ENCODE peak calls at places on chromosome 1, in ten cellular contexts. O, H, I, A, Z, F, B, G, N and D are unnamed samples.

GRCh38 chr1:183021405-183022201 is 1.6 kb upstream of the LAMC1 start:
- DNase-seq in N (peak; percentile 15), I (no peak), B (no peak), H (no peak), O (no peak), Z (no peak), A (no peak), G (no peak), F (no peak), D (no peak)

GRCh38 chr1:177620636-177621190 is 349.1 kb downstream of the SEC16B start:
- DNase-seq in N (peak; percentile 40), F (no peak), A (no peak), O (no peak), H (no peak), Z (no peak), B (no peak), I (no peak), G (no peak), D (no peak)

GRCh38 chr1:34286547-34286946 is 109.8 kb downstream of the C1orf94 start:
- DNase-seq in O (no peak), H (no peak), G (no peak), B (no peak), N (no peak), F (no peak), Z (no peak), I (no peak), A (peak; percentile 82), D (no peak)

GRCh38 chr1:209565759-209566678 is 17.5 kb upstream of the CAMK1G start:
- DNase-seq in I (peak; percentile 83), B (peak; percentile 75), Z (peak; percentile 76), O (peak; percentile 72), F (no peak), A (peak; percentile 94), H (peak; percentile 89), G (no peak), N (peak; percentile 69), D (peak; percentile 80)

GRCh38 chr1:86380257-86380861 is 15.8 kb downstream of the ODF2L start:
- DNase-seq in F (peak; percentile 45), A (no peak), I (no peak), B (no peak), G (no peak), N (peak; percentile 41), O (peak; percentile 44), H (no peak), Z (no peak), D (no peak)

GRCh38 chr1:65075123-65075976 is 72.7 kb upstream of the AK4 start:
- DNase-seq in O (peak; percentile 32), N (peak; percentile 62), B (no peak), A (no peak), G (no peak), F (no peak), H (peak; percentile 59), Z (no peak), I (peak; percentile 75), D (peak; percentile 63)

GRCh38 chr1:177392336-177392735 is 221.6 kb downstream of the BRINP2 start:
- DNase-seq in O (no peak), I (no peak), A (no peak), G (no peak), H (no peak), B (no peak), Z (no peak), N (no peak), F (no peak), D (no peak)

GRCh38 chr1:41245659-41246058 is 3.6 kb upstream of the SCMH1 start:
- DNase-seq in I (no peak), H (no peak), Z (no peak), A (no peak), O (no peak), G (no peak), F (no peak), B (no peak), N (no peak), D (no peak)

GRCh38 chr1:221217029-221217428 is 337.8 kb downstream of the HLX start:
- DNase-seq in A (no peak), B (no peak), H (no peak), G (no peak), F (no peak), N (no peak), I (no peak), Z (no peak), O (no peak), D (no peak)

GRCh38 chr1:223358826-223359225 is 5.2 kb downstream of the SUSD4 start:
- DNase-seq in B (no peak), H (no peak), N (no peak), Z (no peak), I (no peak), A (no peak), F (no peak), G (no peak), O (no peak), D (no peak)

GRCh38 chr1:21511579-21512522 is 2.6 kb downstream of the ALPL start:
- DNase-seq in H (peak; percentile 44), N (no peak), B (no peak), O (no peak), I (peak; percentile 72), A (no peak), F (no peak), G (no peak), Z (no peak), D (peak; percentile 35)
- TF ChIP-seq EP300 in H (no peak), N (no peak), B (no peak), O (no peak), I (no peak), A (no peak), F (no peak), G (peak; percentile 80), Z (no peak), D (no peak)

DNA sequence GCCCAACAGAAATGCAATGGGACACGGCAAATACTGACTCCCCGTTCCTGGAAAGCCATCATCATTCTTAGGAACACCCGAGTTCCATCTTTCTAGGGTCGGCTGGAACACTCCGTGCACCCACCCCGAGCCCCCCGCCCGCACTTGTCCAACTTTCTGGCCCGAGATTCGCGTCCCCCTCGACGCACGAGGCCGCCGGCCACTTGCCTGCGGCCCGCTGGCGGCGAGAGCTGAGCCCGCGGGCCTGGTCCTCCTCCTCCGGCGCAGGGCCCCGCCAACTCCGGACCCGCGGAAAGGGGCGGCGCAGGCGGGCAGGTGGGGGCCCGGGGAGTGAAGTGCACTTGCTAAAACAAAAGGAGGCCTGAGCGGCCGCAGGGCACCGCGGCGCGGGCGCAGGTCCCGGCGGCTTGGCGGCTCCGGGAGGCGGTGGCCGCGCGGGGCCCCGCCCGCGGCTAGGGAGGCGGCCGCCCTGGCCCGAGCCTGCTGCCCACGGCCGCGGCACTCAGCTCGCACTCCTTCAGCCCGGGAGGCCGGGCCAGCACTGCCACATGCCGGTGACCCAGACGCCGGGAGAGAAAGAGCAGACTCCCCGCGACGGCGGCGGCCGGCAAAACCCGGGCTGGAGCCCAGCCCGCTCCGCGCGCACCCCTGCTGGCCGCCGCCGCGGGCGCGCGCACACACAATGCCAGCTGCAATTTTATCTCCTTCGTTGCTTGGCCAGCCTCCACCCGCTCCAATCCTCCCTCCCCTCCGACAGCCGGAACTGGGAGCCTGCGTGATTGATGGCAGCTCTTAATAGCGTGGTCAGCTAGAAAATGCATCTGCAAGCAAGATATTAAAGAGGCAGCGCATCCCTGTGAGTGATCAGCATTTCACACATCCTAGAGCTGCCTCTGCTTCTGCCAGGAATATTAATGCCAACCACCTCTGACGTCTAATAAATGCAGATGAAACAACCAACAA is 114.3 kb downstream of the RERE start:
- DNase-seq in H (peak; percentile 94), G (peak; percentile 97), I (peak; percentile 95), A (peak; percentile 95), O (peak; percentile 93), Z (peak; percentile 88), N (peak; percentile 96), F (no peak), B (peak; percentile 69), D (peak; percentile 93)
- H3K4me1 ChIP-seq in H (peaks cover 30% of the 10 kb centered on the region), G (peaks cover 26% of the 10 kb centered on the region), I (no peaks in the 10 kb centered on the region), A (peaks cover 71% of the 10 kb centered on the region), O (peaks cover 33% of the 10 kb centered on the region), Z (peaks cover 45% of the 10 kb centered on the region), N (peaks cover 48% of the 10 kb centered on the region), F (no peaks in the 10 kb centered on the region), B (peaks cover 2% of the 10 kb centered on the region), D (peaks cover 12% of the 10 kb centered on the region)

GRCh38 chr1:230970432-230970831 is 8.2 kb downstream of the TTC13 start:
- DNase-seq in I (no peak), A (no peak), F (no peak), N (no peak), G (no peak), H (no peak), O (no peak), B (no peak), Z (no peak), D (no peak)
- TF ChIP-seq POLR2AphosphoS5 in I (no peak), A (no peak), F (no peak), N (no peak), G (no peak), H (no peak), O (no peak), B (no peak), Z (no peak), D (no peak)

GRCh38 chr1:17218939-17219338 is 14.0 kb downstream of the PADI1 start:
- DNase-seq in A (no peak), F (no peak), G (no peak), O (no peak), N (no peak), B (no peak), H (no peak), Z (no peak), I (no peak), D (no peak)
- TF ChIP-seq EP300 in A (no peak), F (no peak), G (no peak), O (no peak), N (no peak), B (no peak), H (no peak), Z (no peak), I (no peak), D (no peak)

GRCh38 chr1:8858888-8859706 is 19.4 kb downstream of the ENO1 start:
- DNase-seq in G (no peak), F (no peak), N (peak; percentile 53), Z (no peak), O (peak; percentile 51), A (no peak), I (no peak), B (no peak), H (peak; percentile 43), D (no peak)
- H3K4me1 ChIP-seq in G (peaks cover 22% of the 10 kb centered on the region), F (no peaks in the 10 kb centered on the region), N (no peaks in the 10 kb centered on the region), Z (peaks cover 8% of the 10 kb centered on the region), O (peaks cover 13% of the 10 kb centered on the region), A (peaks cover 22% of the 10 kb centered on the region), I (no peaks in the 10 kb centered on the region), B (peaks cover 2% of the 10 kb centered on the region), H (peaks cover 6% of the 10 kb centered on the region), D (no peaks in the 10 kb centered on the region)

GRCh38 chr1:13702425-13703127 is 2.6 kb downstream of the PRDM2 start:
- DNase-seq in G (no peak), N (no peak), Z (no peak), B (no peak), F (peak; percentile 89), A (no peak), H (no peak), O (no peak), I (no peak), D (peak; percentile 42)
- TF ChIP-seq POLR2AphosphoS5 in G (no peak), N (no peak), Z (no peak), B (no peak), F (peak; percentile 77), A (no peak), H (no peak), O (no peak), I (no peak), D (no peak)

DNA sequence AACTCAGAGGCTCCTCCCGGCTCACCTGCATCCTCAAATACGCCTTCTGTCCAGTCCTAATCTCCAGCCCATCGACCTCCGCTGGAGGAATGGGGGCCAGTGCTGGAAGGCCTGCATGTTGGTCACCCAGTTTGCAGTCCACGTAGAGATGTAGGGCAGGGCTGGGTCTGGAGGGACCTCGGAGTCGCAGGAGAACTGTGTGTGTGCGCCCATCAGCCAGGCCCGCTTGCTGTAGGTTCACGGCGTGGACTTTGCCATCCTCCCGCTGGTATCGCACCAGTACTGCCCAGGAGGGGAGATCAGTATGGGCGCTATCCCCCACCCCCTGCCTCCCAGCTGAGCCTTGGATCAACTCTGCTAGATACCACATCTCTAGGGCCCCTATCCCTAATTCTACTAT is 2.7 kb downstream of the THBS3 start:
- DNase-seq in Z (no peak), H (no peak), O (no peak), A (no peak), G (no peak), F (no peak), N (no peak), B (no peak), I (no peak), D (no peak)
- TF ChIP-seq EP300 in Z (no peak), H (no peak), O (no peak), A (no peak), G (no peak), F (no peak), N (no peak), B (no peak), I (no peak), D (no peak)